ENCODE peak calls at places on chromosomes 16 and 17, in eight cellular contexts. R, W, H, X, K, D, J and L are unnamed samples.

GRCh38 chr16:55622930-55623561 is 32.7 kb upstream of the SLC6A2 start:
- DNase-seq in R (no peak), W (no peak), H (peak), X (no peak), K (no peak), D (no peak), J (peak), L (no peak)

GRCh38 chr16:57899771-57900661 is 70.9 kb downstream of the CNGB1 start:
- DNase-seq in R (peak), W (peak), H (peak), X (peak), K (peak), D (no peak), J (peak), L (peak)

GRCh38 chr17:44221072-44221861 is 1.8 kb upstream of the UBTF start:
- DNase-seq in R (peak), W (peak), H (no peak), X (peak), K (peak), D (peak), J (no peak), L (no peak)

GRCh38 chr17:6688944-6689343 is 24.2 kb downstream of the SLC13A5 start:
- DNase-seq in R (peak), W (no peak), H (no peak), X (no peak), K (no peak), D (no peak), J (no peak), L (no peak)

GRCh38 chr17:3965123-3965800 is 1.0 kb upstream of the ATP2A3 start:
- DNase-seq in R (peak), W (peak), H (no peak), X (peak), K (peak), D (peak), J (peak), L (no peak)

GRCh38 chr16:85584192-85584757 is 28.8 kb upstream of the GSE1 start:
- DNase-seq in R (no peak), W (no peak), H (no peak), X (no peak), K (no peak), D (no peak), J (no peak), L (no peak)

GRCh38 chr16:27316038-27316680 is 2.4 kb downstream of the IL4R start:
- DNase-seq in R (no peak), W (no peak), H (no peak), X (no peak), K (no peak), D (no peak), J (no peak), L (no peak)

GRCh38 chr17:55484575-55484974 is 26.7 kb downstream of the SMIM36 start:
- DNase-seq in R (no peak), W (no peak), H (no peak), X (no peak), K (no peak), D (no peak), J (no peak), L (no peak)

GRCh38 chr16:66291833-66292232 is 74.7 kb upstream of the CDH5 start:
- DNase-seq in R (no peak), W (no peak), H (no peak), X (no peak), K (no peak), D (no peak), J (no peak), L (no peak)

GRCh38 chr17:4635823-4636375 is 5.6 kb downstream of the ALOX15 start:
- DNase-seq in R (no peak), W (no peak), H (no peak), X (peak), K (no peak), D (no peak), J (no peak), L (no peak)

GRCh38 chr16:83914091-83914710 is 15.3 kb downstream of the MLYCD start:
- DNase-seq in R (no peak), W (no peak), H (no peak), X (no peak), K (no peak), D (no peak), J (no peak), L (no peak)

GRCh38 chr17:29764748-29765147 is 142.0 kb upstream of the CORO6 start:
- DNase-seq in R (no peak), W (no peak), H (no peak), X (no peak), K (no peak), D (no peak), J (no peak), L (no peak)

GRCh38 chr16:397736-398332 is 835 bp downstream of the NME4 start:
- DNase-seq in R (peak), W (peak), H (peak), X (peak), K (peak), D (peak), J (peak), L (no peak)

GRCh38 chr16:1311738-1312458 is 2.5 kb downstream of the UBE2I start:
- DNase-seq in R (peak), W (no peak), H (no peak), X (no peak), K (no peak), D (no peak), J (no peak), L (no peak)

GRCh38 chr17:50947844-50948514 is 81.8 kb upstream of the TOB1 start:
- DNase-seq in R (peak), W (no peak), H (no peak), X (peak), K (peak), D (peak), J (no peak), L (no peak)

GRCh38 chr16:75282811-75283281 is 31.4 kb upstream of the BCAR1 start:
- DNase-seq in R (no peak), W (no peak), H (no peak), X (no peak), K (no peak), D (no peak), J (no peak), L (no peak)

GRCh38 chr16:15778204-15778743 is 78.6 kb downstream of the MYH11 start:
- DNase-seq in R (no peak), W (no peak), H (no peak), X (no peak), K (no peak), D (no peak), J (no peak), L (no peak)

GRCh38 chr17:49717371-49717841 is 9.6 kb upstream of the SLC35B1 start:
- DNase-seq in R (no peak), W (no peak), H (no peak), X (no peak), K (peak), D (no peak), J (no peak), L (no peak)

GRCh38 chr16:66549284-66550131 is at the start of gene TK2:
- DNase-seq in R (peak), W (peak), H (peak), X (peak), K (peak), D (peak), J (no peak), L (no peak)

GRCh38 chr17:63984651-63985386 is 12.1 kb upstream of the SCN4A start:
- DNase-seq in R (peak), W (peak), H (peak), X (peak), K (peak), D (no peak), J (peak), L (peak)

GRCh38 chr16:24908716-24909115 is 63.0 kb downstream of the SLC5A11 start:
- DNase-seq in R (no peak), W (no peak), H (no peak), X (no peak), K (no peak), D (no peak), J (no peak), L (no peak)

GRCh38 chr16:66271074-66272060 is 95.1 kb upstream of the CDH5 start:
- DNase-seq in R (no peak), W (no peak), H (no peak), X (no peak), K (no peak), D (no peak), J (no peak), L (no peak)

GRCh38 chr17:45942284-45942683 is 47.9 kb downstream of the MAPT start:
- DNase-seq in R (no peak), W (peak), H (peak), X (peak), K (peak), D (no peak), J (no peak), L (no peak)

GRCh38 chr17:33778505-33779398 is 476.3 kb upstream of the CCL2 start:
- DNase-seq in R (no peak), W (peak), H (peak), X (no peak), K (peak), D (no peak), J (peak), L (peak)

GRCh38 chr17:67441052-67441738 is 64.1 kb downstream of the PITPNC1 start:
- DNase-seq in R (no peak), W (no peak), H (peak), X (no peak), K (no peak), D (peak), J (peak), L (no peak)

GRCh38 chr17:14760719-14761425 is 460.0 kb downstream of the HS3ST3B1 start:
- DNase-seq in R (no peak), W (no peak), H (no peak), X (no peak), K (no peak), D (no peak), J (no peak), L (no peak)

GRCh38 chr16:72312862-72313261 is 140.9 kb upstream of the PMFBP1 start:
- DNase-seq in R (no peak), W (no peak), H (peak), X (no peak), K (no peak), D (no peak), J (no peak), L (peak)

GRCh38 chr17:44109312-44109630 is 14.2 kb downstream of the HDAC5 start:
- DNase-seq in R (no peak), W (no peak), H (no peak), X (no peak), K (no peak), D (no peak), J (no peak), L (no peak)

DNA sequence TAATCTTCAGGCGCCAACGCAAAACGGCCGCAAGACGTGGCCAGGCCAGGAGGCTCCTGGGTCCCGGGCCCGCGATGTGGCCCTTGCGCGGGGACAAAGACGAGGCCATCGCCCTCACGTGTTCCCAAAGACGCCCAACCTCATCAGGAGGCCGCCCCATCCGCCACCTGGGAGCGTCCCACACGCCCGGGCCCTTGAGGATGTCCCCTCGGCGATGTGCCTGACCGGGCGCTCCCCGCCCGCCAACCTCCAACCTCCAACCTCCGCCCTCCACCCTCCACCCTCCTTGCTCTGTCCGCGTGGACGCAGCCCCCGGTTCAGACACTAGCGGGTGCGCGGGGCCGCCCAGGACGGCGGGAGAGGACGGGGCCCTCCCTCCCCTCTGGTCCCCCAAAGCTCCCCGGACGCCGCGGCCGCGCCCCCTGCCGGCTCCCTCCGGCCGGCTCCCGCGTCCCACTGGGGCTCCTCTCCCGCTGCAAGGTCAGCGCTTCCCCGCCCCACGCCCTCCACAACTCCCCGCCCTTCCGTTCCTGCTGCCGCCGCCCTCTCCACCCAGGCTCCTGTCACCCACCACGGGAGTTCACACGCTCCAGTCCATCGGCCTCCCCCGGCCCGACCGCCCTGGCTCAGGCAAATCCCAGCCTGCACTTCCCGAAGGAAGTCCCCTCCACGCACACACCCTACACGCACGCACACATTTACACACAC is 250.8 kb upstream of the RPL38 start:
- DNase-seq in R (peak), W (no peak), H (no peak), X (no peak), K (peak), D (peak), J (no peak), L (no peak)
- TF ChIP-seq CTCF in R (peak), W (peak), H (peak), X (peak), K (peak), D (peak), J (peak), L (no peak)

GRCh38 chr16:28985611-28986041 is 774 bp downstream of the LAT start:
- DNase-seq in R (no peak), W (no peak), H (no peak), X (no peak), K (no peak), D (no peak), J (no peak), L (no peak)
- H3K4me3 ChIP-seq in R (no peak), W (no peak), H (no peak), X (peak), K (peak), D (no peak), J (no peak), L (no peak)

DNA sequence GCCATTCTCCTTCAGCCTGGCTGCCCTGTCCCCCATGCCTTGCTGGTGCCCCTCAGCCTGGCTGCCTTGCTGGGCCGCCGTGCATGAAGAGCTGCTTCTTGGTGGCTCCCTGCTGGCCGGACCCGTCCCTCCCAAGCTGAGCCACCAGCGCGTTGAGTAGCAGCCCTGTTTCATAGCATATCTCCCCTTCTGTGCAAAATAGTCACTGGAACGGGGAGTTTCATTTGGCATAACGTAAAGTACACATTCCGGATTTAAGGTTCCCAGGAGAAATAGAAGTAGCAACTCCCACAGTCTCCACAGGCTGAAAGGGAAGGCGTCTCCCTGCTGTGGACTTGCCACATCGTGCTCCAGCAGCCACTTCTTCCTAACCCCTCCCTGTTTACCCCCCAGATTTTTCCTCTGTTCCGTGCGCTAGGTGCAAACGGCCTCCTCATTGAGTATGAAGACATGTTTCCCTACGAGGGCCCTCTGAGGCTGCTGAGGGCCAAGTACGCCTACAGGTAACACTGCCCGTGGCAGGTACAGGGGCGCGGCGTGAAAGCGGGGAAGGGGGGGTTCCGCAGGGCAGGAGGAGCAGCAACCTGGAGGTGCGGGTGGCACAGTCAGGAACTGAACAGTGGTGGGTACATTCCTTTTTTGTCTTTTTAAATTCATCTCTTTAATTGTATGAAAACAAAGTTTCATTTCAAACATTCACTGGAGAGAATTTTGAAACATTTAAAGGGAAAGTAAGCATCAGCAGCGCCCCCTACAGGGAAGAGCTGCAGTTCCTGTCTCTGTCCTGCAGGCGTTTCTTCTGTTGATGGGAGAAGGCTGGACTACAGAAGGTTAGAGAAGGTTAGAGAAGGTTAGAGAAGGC is 5.8 kb upstream of the OGFOD3 start:
- DNase-seq in R (no peak), W (no peak), H (no peak), X (no peak), K (peak), D (no peak), J (peak), L (no peak)
- TF ChIP-seq CTCF in R (peak), W (peak), H (peak), X (peak), K (no peak), D (peak), J (peak), L (peak)

GRCh38 chr17:72056727-72057290 is 64.0 kb upstream of the SOX9 start:
- DNase-seq in R (no peak), W (no peak), H (no peak), X (no peak), K (no peak), D (no peak), J (no peak), L (no peak)
- H3K4me3 ChIP-seq in R (no peak), W (no peak), H (no peak), X (no peak), K (no peak), D (no peak), J (no peak), L (no peak)

DNA sequence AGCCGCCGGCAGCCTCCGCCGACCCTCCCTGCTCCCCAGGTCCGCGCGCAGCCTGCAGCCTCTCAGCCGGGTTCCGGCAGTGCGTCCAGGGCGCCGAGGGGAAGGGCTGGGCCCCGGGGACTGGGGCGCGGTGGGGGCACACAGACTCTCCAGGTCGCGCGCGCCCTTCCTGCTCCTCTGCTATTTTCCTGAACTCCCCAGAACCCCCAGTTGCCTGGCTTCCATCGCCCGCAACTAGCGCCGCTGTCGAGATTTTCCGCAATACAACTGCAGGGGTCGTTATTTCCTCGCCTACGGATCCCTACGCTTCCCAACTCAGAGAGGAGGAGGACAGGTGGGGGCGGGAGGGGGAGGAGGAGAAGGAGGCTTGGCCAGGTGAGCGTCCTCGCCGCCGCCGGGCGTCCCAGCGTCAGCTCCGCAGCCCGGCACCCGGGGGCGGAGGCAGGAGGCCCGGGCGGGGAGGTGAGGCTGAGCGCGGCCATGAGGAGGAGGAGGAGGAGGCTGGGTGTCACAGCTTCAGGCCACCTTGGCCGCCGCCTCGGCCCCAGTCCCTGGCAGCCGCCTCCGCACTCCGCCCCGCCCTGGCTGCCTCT is at the start of gene CA10:
- DNase-seq in R (peak), W (no peak), H (no peak), X (no peak), K (no peak), D (no peak), J (no peak), L (no peak)
- TF ChIP-seq CTCF in R (no peak), W (no peak), H (no peak), X (no peak), K (no peak), D (no peak), J (no peak), L (no peak)

GRCh38 chr17:72421128-72422092 is 300.6 kb downstream of the SOX9 start:
- DNase-seq in R (peak), W (no peak), H (peak), X (no peak), K (peak), D (peak), J (peak), L (peak)
- H3K4me3 ChIP-seq in R (no peak), W (no peak), H (no peak), X (no peak), K (no peak), D (no peak), J (peak), L (no peak)

DNA sequence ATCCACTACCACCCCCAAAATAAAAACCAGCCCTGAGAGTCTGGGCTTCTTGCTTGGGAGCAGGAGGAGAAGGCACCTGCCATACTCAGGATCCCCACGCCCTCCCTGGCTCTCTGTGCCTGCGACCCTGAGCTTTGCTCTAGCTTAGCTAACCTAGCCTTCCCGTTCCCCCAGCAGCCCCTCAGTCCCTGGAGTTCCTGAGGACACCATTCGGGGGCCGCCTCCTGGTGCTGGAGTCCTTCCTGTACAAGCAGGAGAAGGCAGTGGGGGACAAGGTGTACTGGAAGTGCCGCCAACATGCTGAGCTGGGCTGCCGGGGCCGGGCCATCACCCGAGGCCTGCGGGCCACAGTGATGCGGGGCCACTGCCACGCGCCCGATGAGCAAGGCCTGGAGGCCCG is 18.5 kb downstream of the FLYWCH1 start:
- DNase-seq in R (no peak), W (no peak), H (no peak), X (no peak), K (no peak), D (no peak), J (no peak), L (no peak)
- TF ChIP-seq CTCF in R (no peak), W (no peak), H (no peak), X (no peak), K (no peak), D (no peak), J (no peak), L (no peak)